ENCODE peak calls at places on chromosomes 2 and 18, in four cellular contexts. M is neural progenitor cell, D is Caco-2, L is fibroblast of the aortic adventitia. W is an unnamed sample.

GRCh38 chr2:193687195-193687594 is 1492.5 kb upstream of the TMEFF2 start:
- DNase-seq in M (no peak), D (no peak), L (no peak), W (no peak)

GRCh38 chr2:219425238-219426067 is 7.3 kb downstream of the DES start:
- DNase-seq in M (no peak), D (no peak), L (no peak), W (no peak)

GRCh38 chr2:109724533-109725460 is 69.3 kb upstream of the RGPD5 start:
- DNase-seq in M (no peak), D (no peak), L (no peak), W (no peak)

GRCh38 chr2:19733951-19734425 is 167.8 kb downstream of the TTC32 start:
- DNase-seq in M (no peak), D (no peak), L (peak; percentile 63), W (peak; percentile 77)

GRCh38 chr2:226873826-226874225 is 38.0 kb downstream of the RHBDD1 start:
- DNase-seq in M (no peak), D (no peak), L (no peak), W (no peak)

GRCh38 chr2:168348076-168348475 is 100.7 kb upstream of the STK39 start:
- DNase-seq in M (peak; percentile 63), D (peak; percentile 61), L (peak; percentile 22), W (peak; percentile 24)

GRCh38 chr18:37270046-37270665 is 295.4 kb downstream of the CELF4 start:
- DNase-seq in M (peak; percentile 91), D (peak; percentile 60), L (peak; percentile 57), W (peak; percentile 31)

GRCh38 chr2:133264951-133265949 is 303.0 kb downstream of the NCKAP5 start:
- DNase-seq in M (peak; percentile 67), D (no peak), L (peak; percentile 39), W (no peak)

GRCh38 chr2:65424391-65424790 is 8.0 kb downstream of the SPRED2 start:
- DNase-seq in M (no peak), D (no peak), L (no peak), W (no peak)

GRCh38 chr2:239292956-239293355 is 107.9 kb downstream of the HDAC4 start:
- DNase-seq in M (no peak), D (no peak), L (no peak), W (no peak)
- H3K4me3 ChIP-seq in M (no peak overlapping the region), D (no peak overlapping the region), L (no peak overlapping the region), W (no peak overlapping the region)

GRCh38 chr2:153287109-153287801 is 191.3 kb downstream of the RPRM start:
- DNase-seq in M (peak; percentile 90), D (peak; percentile 3), L (no peak), W (no peak)
- TF ChIP-seq CTCF in M (peak; percentile 77), D (peak; percentile 11), L (no peak), W (peak; percentile 13)

GRCh38 chr2:127663566-127664064 is 11.7 kb downstream of the LIMS2 start:
- DNase-seq in M (no peak), D (no peak), L (no peak), W (no peak)
- H3K4me3 ChIP-seq in M (peak overlapping the region; percentile 48), D (no peak overlapping the region), L (no peak overlapping the region), W (no peak overlapping the region)

DNA sequence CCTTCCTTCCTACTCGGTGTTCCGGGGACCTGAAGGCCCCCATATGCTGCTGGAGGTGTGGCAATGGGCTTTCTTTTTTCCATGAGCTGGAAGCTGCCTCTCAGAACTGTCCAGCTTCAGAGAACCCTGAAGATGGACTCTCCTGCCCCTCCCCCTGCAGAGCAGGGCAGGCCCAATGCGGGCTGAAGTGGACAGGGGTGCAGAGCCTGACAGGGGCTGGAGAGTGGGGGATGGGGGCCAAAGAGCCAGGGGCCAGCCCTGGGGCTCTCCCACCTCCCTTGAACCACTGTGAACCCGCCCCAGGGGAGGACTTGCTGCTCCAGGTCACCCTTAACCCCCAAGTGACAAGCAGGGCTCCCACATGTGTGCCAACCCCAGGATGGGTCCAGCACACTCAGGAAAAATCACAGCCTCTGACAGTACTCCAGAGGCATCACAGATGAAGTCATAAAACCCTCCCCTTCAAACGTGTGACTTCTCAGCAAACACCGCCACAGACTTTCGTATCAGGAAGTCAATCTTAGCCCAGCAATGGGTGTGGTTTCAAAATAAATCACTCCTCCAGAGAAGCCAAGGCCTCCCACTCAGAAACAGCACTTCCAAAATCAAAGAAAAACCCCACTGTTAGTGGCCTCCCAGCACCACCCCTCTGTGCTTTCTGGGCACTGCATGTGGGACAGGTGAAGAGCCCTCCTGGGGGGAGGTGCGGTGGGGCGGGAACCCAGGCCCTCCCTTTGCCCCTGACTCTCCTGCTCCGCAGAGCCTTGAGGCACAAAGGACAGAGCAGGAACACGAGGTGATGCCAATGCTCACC is 135.8 kb downstream of the HDAC4 start:
- DNase-seq in M (no peak), D (no peak), L (peak; percentile 87), W (peak; percentile 67)
- TF ChIP-seq CTCF in M (no peak), D (no peak), L (peak; percentile 20), W (no peak)

GRCh38 chr2:202378661-202379338 is 2.7 kb downstream of the BMPR2 start:
- DNase-seq in M (no peak), D (no peak), L (peak; percentile 43), W (no peak)
- H3K4me3 ChIP-seq in M (peak overlapping the region; percentile 73), D (peak overlapping the region; percentile 96), L (peak overlapping the region; percentile 95), W (peak overlapping the region; percentile 94)

DNA sequence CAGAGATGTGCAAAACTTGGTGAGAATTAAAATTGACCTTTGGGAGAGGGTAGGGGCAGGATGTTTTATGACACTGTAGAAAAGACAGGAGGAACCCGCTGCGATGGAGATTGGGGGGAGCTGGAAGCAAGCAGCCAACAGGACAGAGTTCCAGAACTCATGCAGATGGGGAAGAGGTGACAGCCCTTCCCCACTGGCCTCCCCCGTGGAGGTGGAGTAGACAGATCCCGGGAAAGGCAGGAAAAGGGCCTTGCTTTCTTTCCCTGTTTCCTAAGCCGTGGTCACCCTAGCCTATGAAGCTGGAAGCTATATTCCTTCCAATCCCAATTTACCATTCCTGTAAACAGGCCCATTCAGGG is 39.1 kb downstream of the ANO7 start:
- DNase-seq in M (no peak), D (no peak), L (no peak), W (no peak)
- TF ChIP-seq CTCF in M (no peak), D (no peak), L (no peak), W (no peak)

GRCh38 chr2:38077431-38077769 is 1.4 kb upstream of the CYP1B1 start:
- DNase-seq in M (no peak), D (no peak), L (no peak), W (no peak)
- H3K4me3 ChIP-seq in M (peak overlapping the region; percentile 58), D (peak overlapping the region; percentile 56), L (peak overlapping the region; percentile 70), W (peak overlapping the region; percentile 69)

DNA sequence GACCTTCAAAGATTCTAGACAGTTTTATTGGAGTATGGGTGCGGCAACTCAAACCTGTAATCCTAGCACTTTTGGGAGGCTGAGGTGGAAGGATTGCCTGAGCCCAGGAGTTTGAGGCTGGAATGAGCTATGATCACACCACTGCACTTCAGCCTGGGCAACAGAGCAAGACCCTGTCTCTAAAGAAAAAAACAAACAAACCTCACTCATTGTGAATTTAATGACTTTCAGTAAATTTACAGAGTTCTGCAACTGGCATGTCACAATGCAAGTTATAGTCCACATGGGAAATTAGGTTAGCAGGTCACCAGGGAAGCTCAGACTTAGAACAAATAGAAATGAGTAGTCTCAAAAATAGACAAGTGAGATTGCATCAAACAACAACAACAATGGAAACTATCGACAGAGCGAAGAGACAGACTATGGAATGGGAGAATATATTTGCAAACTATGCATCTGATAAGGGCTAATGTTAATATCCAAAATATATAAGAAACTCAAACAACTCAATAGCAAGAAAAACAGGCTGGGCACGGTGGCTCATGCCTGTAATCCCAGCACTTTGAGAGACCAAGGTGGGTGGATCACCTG is 6.7 kb upstream of the NRBP1 start:
- DNase-seq in M (no peak), D (no peak), L (no peak), W (no peak)
- TF ChIP-seq CTCF in M (no peak), D (no peak), L (no peak), W (no peak)

W was measured in AG10803.